ENCODE peak calls at places on chromosomes 3 and 15, in nine cellular contexts. One of them, this sample, is unnamed.

GRCh38 chr3:152885066-152885465 is 50.1 kb downstream of the P2RY1 start:
- DNase-seq in epithelial cell of esophagus: no peak
- DNase-seq in anterior cingulate cortex: no peak
- DNase-seq in SJSA1: no peak
- DNase-seq in H7: no peak
- DNase-seq in suprapubic skin: no peak
- DNase-seq in uterus: no peak
- DNase-seq in NAMALWA: no peak
- DNase-seq in coronary artery: no peak
- DNase-seq in this sample: no peak

GRCh38 chr3:69178838-69179739 is 56.7 kb upstream of the LMOD3 start:
- DNase-seq in coronary artery: no peak
- DNase-seq in NAMALWA: no peak
- DNase-seq in anterior cingulate cortex: no peak
- DNase-seq in epithelial cell of esophagus: peak
- DNase-seq in uterus: no peak
- DNase-seq in H7: no peak
- DNase-seq in suprapubic skin: no peak
- DNase-seq in SJSA1: no peak
- DNase-seq in this sample: peak

GRCh38 chr15:80923668-80924067 is 66.0 kb downstream of the MESD start:
- DNase-seq in NAMALWA: no peak
- DNase-seq in epithelial cell of esophagus: peak
- DNase-seq in anterior cingulate cortex: no peak
- DNase-seq in uterus: no peak
- DNase-seq in suprapubic skin: no peak
- DNase-seq in H7: no peak
- DNase-seq in SJSA1: no peak
- DNase-seq in coronary artery: no peak
- DNase-seq in this sample: no peak

GRCh38 chr15:89818287-89818686 is 3.6 kb upstream of the ANPEP start:
- DNase-seq in NAMALWA: no peak
- DNase-seq in H7: no peak
- DNase-seq in anterior cingulate cortex: no peak
- DNase-seq in suprapubic skin: no peak
- DNase-seq in coronary artery: no peak
- DNase-seq in epithelial cell of esophagus: no peak
- DNase-seq in uterus: no peak
- DNase-seq in SJSA1: no peak
- DNase-seq in this sample: peak

GRCh38 chr3:107957506-107957905 is 133.3 kb downstream of the CD47 start:
- DNase-seq in NAMALWA: no peak
- DNase-seq in epithelial cell of esophagus: no peak
- DNase-seq in coronary artery: no peak
- DNase-seq in anterior cingulate cortex: no peak
- DNase-seq in H7: peak
- DNase-seq in uterus: no peak
- DNase-seq in SJSA1: no peak
- DNase-seq in suprapubic skin: no peak
- DNase-seq in this sample: no peak

GRCh38 chr3:72938471-72939265 is 50.8 kb downstream of the GXYLT2 start:
- DNase-seq in anterior cingulate cortex: no peak
- DNase-seq in NAMALWA: peak
- DNase-seq in H7: peak
- DNase-seq in suprapubic skin: no peak
- DNase-seq in coronary artery: peak
- DNase-seq in SJSA1: peak
- DNase-seq in uterus: peak
- DNase-seq in epithelial cell of esophagus: peak
- DNase-seq in this sample: peak

GRCh38 chr15:68078365-68078764 is 24.2 kb downstream of the PIAS1 start:
- DNase-seq in SJSA1: no peak
- DNase-seq in uterus: no peak
- DNase-seq in coronary artery: no peak
- DNase-seq in H7: no peak
- DNase-seq in anterior cingulate cortex: no peak
- DNase-seq in NAMALWA: no peak
- DNase-seq in suprapubic skin: no peak
- DNase-seq in epithelial cell of esophagus: no peak
- DNase-seq in this sample: no peak

GRCh38 chr3:112303811-112304325 is 9.9 kb upstream of the SLC9C1 start:
- DNase-seq in anterior cingulate cortex: no peak
- DNase-seq in H7: no peak
- DNase-seq in epithelial cell of esophagus: peak
- DNase-seq in SJSA1: no peak
- DNase-seq in uterus: peak
- DNase-seq in suprapubic skin: no peak
- DNase-seq in coronary artery: no peak
- DNase-seq in NAMALWA: peak
- DNase-seq in this sample: peak

GRCh38 chr15:75532413-75533250 is 46.5 kb downstream of the PTPN9 start:
- DNase-seq in SJSA1: peak
- DNase-seq in anterior cingulate cortex: no peak
- DNase-seq in H7: peak
- DNase-seq in coronary artery: peak
- DNase-seq in uterus: peak
- DNase-seq in suprapubic skin: no peak
- DNase-seq in NAMALWA: peak
- DNase-seq in epithelial cell of esophagus: peak
- DNase-seq in this sample: peak

GRCh38 chr3:105516972-105517371 is 150.3 kb downstream of the ALCAM start:
- DNase-seq in H7: peak
- DNase-seq in NAMALWA: no peak
- DNase-seq in epithelial cell of esophagus: no peak
- DNase-seq in uterus: no peak
- DNase-seq in suprapubic skin: no peak
- DNase-seq in anterior cingulate cortex: no peak
- DNase-seq in coronary artery: no peak
- DNase-seq in SJSA1: no peak
- DNase-seq in this sample: no peak

GRCh38 chr3:102179321-102180290 is 255.2 kb upstream of the ZPLD1 start:
- DNase-seq in SJSA1: peak
- DNase-seq in H7: no peak
- DNase-seq in epithelial cell of esophagus: peak
- DNase-seq in anterior cingulate cortex: no peak
- DNase-seq in NAMALWA: peak
- DNase-seq in coronary artery: no peak
- DNase-seq in suprapubic skin: no peak
- DNase-seq in uterus: no peak
- DNase-seq in this sample: peak

GRCh38 chr3:194089357-194090177 is 46.4 kb upstream of the HES1 start:
- DNase-seq in NAMALWA: no peak
- DNase-seq in coronary artery: peak
- DNase-seq in epithelial cell of esophagus: peak
- DNase-seq in SJSA1: peak
- DNase-seq in anterior cingulate cortex: no peak
- DNase-seq in H7: peak
- DNase-seq in uterus: peak
- DNase-seq in suprapubic skin: peak
- DNase-seq in this sample: peak

GRCh38 chr3:55091381-55092225 is 163.7 kb upstream of the LRTM1 start:
- DNase-seq in epithelial cell of esophagus: peak
- DNase-seq in anterior cingulate cortex: no peak
- DNase-seq in SJSA1: no peak
- DNase-seq in coronary artery: no peak
- DNase-seq in H7: no peak
- DNase-seq in suprapubic skin: no peak
- DNase-seq in uterus: no peak
- DNase-seq in NAMALWA: no peak
- DNase-seq in this sample: no peak

GRCh38 chr15:39573844-39574243 is 7.0 kb upstream of the THBS1 start:
- DNase-seq in suprapubic skin: no peak
- DNase-seq in SJSA1: no peak
- DNase-seq in epithelial cell of esophagus: no peak
- DNase-seq in NAMALWA: no peak
- DNase-seq in H7: no peak
- DNase-seq in anterior cingulate cortex: no peak
- DNase-seq in coronary artery: no peak
- DNase-seq in uterus: peak
- DNase-seq in this sample: peak

GRCh38 chr3:132386259-132386658 is 31.0 kb upstream of the DNAJC13 start:
- DNase-seq in suprapubic skin: no peak
- DNase-seq in NAMALWA: no peak
- DNase-seq in epithelial cell of esophagus: no peak
- DNase-seq in H7: no peak
- DNase-seq in anterior cingulate cortex: no peak
- DNase-seq in uterus: no peak
- DNase-seq in coronary artery: no peak
- DNase-seq in SJSA1: no peak
- DNase-seq in this sample: no peak

GRCh38 chr15:58505581-58505980 is 73.8 kb downstream of the LIPC start:
- DNase-seq in NAMALWA: no peak
- DNase-seq in uterus: no peak
- DNase-seq in suprapubic skin: no peak
- DNase-seq in H7: no peak
- DNase-seq in epithelial cell of esophagus: no peak
- DNase-seq in coronary artery: no peak
- DNase-seq in SJSA1: no peak
- DNase-seq in anterior cingulate cortex: no peak
- DNase-seq in this sample: no peak

GRCh38 chr15:31485911-31486461 is 159.4 kb downstream of the KLF13 start:
- DNase-seq in uterus: no peak
- DNase-seq in SJSA1: no peak
- DNase-seq in NAMALWA: no peak
- DNase-seq in coronary artery: peak
- DNase-seq in anterior cingulate cortex: no peak
- DNase-seq in epithelial cell of esophagus: peak
- DNase-seq in H7: peak
- DNase-seq in suprapubic skin: no peak
- DNase-seq in this sample: no peak

GRCh38 chr3:56781762-56782161 is 20.0 kb downstream of the ARHGEF3 start:
- DNase-seq in NAMALWA: no peak
- DNase-seq in H7: no peak
- DNase-seq in suprapubic skin: no peak
- DNase-seq in uterus: no peak
- DNase-seq in coronary artery: no peak
- DNase-seq in SJSA1: no peak
- DNase-seq in epithelial cell of esophagus: no peak
- DNase-seq in anterior cingulate cortex: no peak
- DNase-seq in this sample: no peak

GRCh38 chr3:11583226-11583625 is 60.5 kb downstream of the VGLL4 start:
- DNase-seq in anterior cingulate cortex: no peak
- DNase-seq in suprapubic skin: no peak
- DNase-seq in epithelial cell of esophagus: no peak
- DNase-seq in uterus: no peak
- DNase-seq in NAMALWA: peak
- DNase-seq in SJSA1: no peak
- DNase-seq in coronary artery: no peak
- DNase-seq in H7: no peak
- DNase-seq in this sample: no peak

GRCh38 chr3:183085634-183086390 is 13.5 kb downstream of the MCCC1 start:
- DNase-seq in anterior cingulate cortex: no peak
- DNase-seq in H7: peak
- DNase-seq in suprapubic skin: no peak
- DNase-seq in NAMALWA: peak
- DNase-seq in uterus: no peak
- DNase-seq in SJSA1: no peak
- DNase-seq in coronary artery: no peak
- DNase-seq in epithelial cell of esophagus: peak
- DNase-seq in this sample: no peak

GRCh38 chr3:31937225-31937624 is 43.8 kb downstream of the OSBPL10 start:
- DNase-seq in coronary artery: no peak
- DNase-seq in anterior cingulate cortex: no peak
- DNase-seq in H7: no peak
- DNase-seq in NAMALWA: no peak
- DNase-seq in epithelial cell of esophagus: peak
- DNase-seq in suprapubic skin: no peak
- DNase-seq in uterus: no peak
- DNase-seq in SJSA1: no peak
- DNase-seq in this sample: no peak

GRCh38 chr3:27606537-27606936 is 115.6 kb downstream of the EOMES start:
- DNase-seq in uterus: no peak
- DNase-seq in NAMALWA: no peak
- DNase-seq in anterior cingulate cortex: no peak
- DNase-seq in coronary artery: no peak
- DNase-seq in SJSA1: no peak
- DNase-seq in suprapubic skin: no peak
- DNase-seq in H7: no peak
- DNase-seq in epithelial cell of esophagus: peak
- DNase-seq in this sample: no peak

GRCh38 chr3:143328459-143328858 is 208.9 kb downstream of the CHST2 start:
- DNase-seq in SJSA1: no peak
- DNase-seq in anterior cingulate cortex: no peak
- DNase-seq in coronary artery: no peak
- DNase-seq in H7: no peak
- DNase-seq in NAMALWA: peak
- DNase-seq in suprapubic skin: no peak
- DNase-seq in uterus: no peak
- DNase-seq in epithelial cell of esophagus: no peak
- DNase-seq in this sample: no peak

GRCh38 chr15:43105077-43105769 is 615 bp downstream of the UBR1 start:
- DNase-seq in epithelial cell of esophagus: peak
- DNase-seq in anterior cingulate cortex: peak
- DNase-seq in SJSA1: no peak
- DNase-seq in coronary artery: no peak
- DNase-seq in uterus: no peak
- DNase-seq in NAMALWA: peak
- DNase-seq in H7: peak
- DNase-seq in suprapubic skin: no peak
- DNase-seq in this sample: no peak

GRCh38 chr3:62238431-62238830 is 134.9 kb downstream of the FEZF2 start:
- DNase-seq in SJSA1: no peak
- DNase-seq in epithelial cell of esophagus: no peak
- DNase-seq in anterior cingulate cortex: no peak
- DNase-seq in coronary artery: no peak
- DNase-seq in NAMALWA: peak
- DNase-seq in suprapubic skin: no peak
- DNase-seq in uterus: no peak
- DNase-seq in H7: no peak
- DNase-seq in this sample: no peak

GRCh38 chr3:8301977-8302589 is 199.5 kb upstream of the LMCD1 start:
- DNase-seq in suprapubic skin: no peak
- DNase-seq in coronary artery: no peak
- DNase-seq in anterior cingulate cortex: no peak
- DNase-seq in uterus: no peak
- DNase-seq in SJSA1: peak
- DNase-seq in NAMALWA: peak
- DNase-seq in epithelial cell of esophagus: peak
- DNase-seq in H7: no peak
- DNase-seq in this sample: peak

This sample was measured in endothelial cell of umbilical vein.